ENCODE peak calls at places on chromosomes 3 and 15, in four cellular contexts. U, R, B and Q are unnamed samples.
A peak's percentile ranks its signal among the peaks of the same experiment; 100 is the strongest.

GRCh38 chr3:53812434-53812833 is 33.8 kb downstream of the CHDH start:
- DNase-seq in U (peak; percentile 15), R (no peak), B (no peak), Q (no peak)

GRCh38 chr3:8579101-8579500 is 65.5 kb downstream of the SSUH2 start:
- DNase-seq in U (no peak), R (no peak), B (no peak), Q (no peak)

GRCh38 chr3:49386056-49386756 is 25.6 kb downstream of the RHOA start:
- DNase-seq in U (no peak), R (no peak), B (no peak), Q (no peak)

GRCh38 chr3:128482175-128482856 is 10.7 kb downstream of the GATA2 start:
- DNase-seq in U (no peak), R (no peak), B (no peak), Q (no peak)

GRCh38 chr15:66269326-66270090 is 16.0 kb upstream of the MEGF11 start:
- DNase-seq in U (no peak), R (peak; percentile 40), B (no peak), Q (no peak)

GRCh38 chr3:184345678-184346144 is 8.3 kb downstream of the FAM131A start:
- DNase-seq in U (peak; percentile 82), R (peak; percentile 86), B (no peak), Q (peak; percentile 80)

GRCh38 chr3:108569336-108569735 is 19.9 kb downstream of the CIP2A start:
- DNase-seq in U (no peak), R (no peak), B (no peak), Q (no peak)

GRCh38 chr3:160951677-160952487 is 153.3 kb downstream of the B3GALNT1 start:
- DNase-seq in U (no peak), R (no peak), B (no peak), Q (no peak)

GRCh38 chr3:27568393-27568792 is 84.2 kb upstream of the SLC4A7 start:
- DNase-seq in U (peak; percentile 84), R (peak; percentile 57), B (peak; percentile 23), Q (no peak)

GRCh38 chr3:184816654-184817053 is 4.7 kb downstream of the VPS8 start:
- DNase-seq in U (no peak), R (no peak), B (no peak), Q (no peak)

GRCh38 chr3:110680365-110680909 is 391.2 kb upstream of the NECTIN3 start:
- DNase-seq in U (no peak), R (no peak), B (no peak), Q (no peak)

GRCh38 chr3:42746455-42747450 is 26.3 kb downstream of the CCDC13 start:
- DNase-seq in U (peak; percentile 84), R (no peak), B (no peak), Q (peak; percentile 33)

GRCh38 chr3:67154429-67154828 is 156.3 kb downstream of the KBTBD8 start:
- DNase-seq in U (no peak), R (no peak), B (no peak), Q (peak; percentile 44)

GRCh38 chr3:19232566-19232965 is 84.3 kb downstream of the KCNH8 start:
- DNase-seq in U (no peak), R (no peak), B (no peak), Q (no peak)

GRCh38 chr3:19231792-19232461 is 83.6 kb downstream of the KCNH8 start:
- DNase-seq in U (no peak), R (no peak), B (no peak), Q (no peak)

GRCh38 chr3:19226516-19226915 is 78.2 kb downstream of the KCNH8 start:
- DNase-seq in U (no peak), R (no peak), B (no peak), Q (no peak)

DNA sequence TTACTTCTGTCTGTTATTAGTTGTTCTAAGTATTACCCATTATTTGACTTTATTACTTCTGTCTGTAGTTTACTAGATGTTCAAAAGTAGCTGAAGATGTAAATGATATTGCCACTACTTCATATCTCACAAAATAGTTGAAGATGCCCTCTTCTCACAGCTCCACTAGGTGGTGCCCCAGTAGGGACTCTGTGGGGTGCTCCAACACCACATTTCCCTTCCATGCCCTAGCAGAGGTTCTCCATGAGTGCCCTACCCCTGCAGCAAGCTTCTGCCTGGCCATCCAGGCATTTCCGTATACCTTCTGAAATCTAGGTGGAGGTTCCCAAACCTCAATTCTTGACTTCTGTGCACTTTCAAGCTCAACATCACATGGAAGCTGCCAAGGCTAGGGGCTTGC is 80.8 kb downstream of the KCNH8 start:
- DNase-seq in U (no peak), R (no peak), B (no peak), Q (no peak)
- TF ChIP-seq CTCF in U (no peak), R (no peak), B (no peak), Q (no peak)

DNA sequence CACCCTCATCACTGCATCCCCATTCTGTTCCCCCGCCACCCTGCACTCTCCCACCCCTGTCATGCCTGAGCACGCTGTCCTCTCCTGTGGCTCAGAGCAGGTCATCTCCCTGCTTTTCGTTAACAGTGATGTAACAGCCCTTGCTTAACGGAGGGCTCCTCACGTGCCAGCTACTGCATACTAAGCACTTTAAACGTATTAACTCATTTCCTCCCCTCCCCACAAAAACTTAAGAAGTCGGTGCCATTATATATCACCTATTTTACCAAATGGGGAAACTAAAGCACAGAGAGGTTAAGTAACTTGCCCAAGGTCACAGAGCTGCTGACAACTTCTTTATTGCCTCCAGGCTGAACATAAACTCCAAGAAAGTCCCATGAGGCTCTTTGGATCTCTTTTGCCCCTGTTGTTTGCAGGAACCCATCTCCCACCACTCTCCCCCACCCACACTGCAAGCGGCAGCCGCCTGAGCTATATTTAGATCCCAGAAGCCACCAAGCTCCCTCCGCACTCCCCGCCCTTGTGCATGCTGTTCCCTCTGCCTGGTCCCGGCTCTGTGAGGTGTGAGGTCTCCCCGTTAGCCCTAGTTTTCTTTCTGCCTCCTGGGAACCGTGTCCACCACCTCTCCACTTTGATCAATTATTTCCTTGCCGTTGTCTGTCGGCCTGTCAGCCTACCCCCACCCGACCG is 752 bp upstream of the CSK start:
- DNase-seq in U (no peak), R (no peak), B (no peak), Q (peak; percentile 78)
- H3K4me1 ChIP-seq in U (peaks cover 31% of the 10 kb centered on the region), R (peaks cover 64% of the 10 kb centered on the region), B (peaks cover 47% of the 10 kb centered on the region), Q (peaks cover 87% of the 10 kb centered on the region)

GRCh38 chr3:69739204-69740102 is at the start of gene MITF:
- DNase-seq in U (peak; percentile 96), R (peak; percentile 89), B (peak; percentile 63), Q (peak; percentile 95)
- TF ChIP-seq CTCF in U (no peak), R (no peak), B (no peak), Q (no peak)

DNA sequence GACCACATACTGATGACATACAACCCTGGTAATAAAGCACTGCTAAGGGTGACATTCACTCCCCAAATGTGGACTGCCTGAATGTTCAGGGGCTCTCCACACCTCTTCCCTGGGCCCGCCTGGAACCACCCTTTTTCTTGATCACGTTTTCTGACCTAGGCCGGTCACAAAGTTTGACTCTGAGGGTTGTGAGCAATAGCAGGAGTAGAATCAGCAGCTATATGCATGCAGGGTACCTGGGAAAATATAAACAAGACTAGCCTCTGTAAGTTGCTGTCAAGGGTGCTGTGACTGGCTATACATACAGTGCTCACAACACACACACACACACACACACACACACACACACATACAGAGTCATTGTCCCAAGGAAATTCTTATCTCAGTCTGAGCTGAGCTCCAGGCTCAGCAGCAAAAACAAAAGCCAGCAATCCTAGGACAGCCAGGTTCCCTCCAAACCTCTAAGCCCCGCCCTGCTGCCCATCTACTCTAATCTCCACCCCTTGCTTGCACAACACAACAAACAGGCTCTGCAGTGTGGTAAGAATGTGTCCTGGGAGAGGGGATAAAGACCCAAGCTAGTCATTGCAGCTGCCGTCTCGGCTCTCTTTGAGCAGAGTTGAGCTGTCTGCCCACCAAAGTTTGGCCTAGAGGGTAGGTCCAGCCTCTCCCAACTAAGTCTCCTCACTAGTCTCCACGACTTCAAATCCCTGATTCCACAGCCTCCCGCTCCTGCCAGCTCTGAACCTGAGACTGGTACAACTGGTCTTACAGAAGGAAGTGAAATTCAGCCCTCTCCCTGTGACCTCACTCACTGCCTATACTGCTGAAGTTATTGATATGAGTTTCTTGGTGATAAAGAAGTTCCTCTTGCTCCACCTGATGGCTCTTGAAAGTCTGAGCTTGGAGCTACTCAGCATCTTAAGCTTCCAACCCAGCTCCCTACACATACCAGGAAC is 2.2 kb downstream of the BMF start:
- DNase-seq in U (peak; percentile 83), R (peak; percentile 85), B (no peak), Q (peak; percentile 86)
- H3K4me1 ChIP-seq in U (peaks cover 54% of the 10 kb centered on the region), R (peaks cover 67% of the 10 kb centered on the region), B (peaks cover 73% of the 10 kb centered on the region), Q (peaks cover 72% of the 10 kb centered on the region)

GRCh38 chr3:52233968-52234367 is 5.0 kb downstream of the TWF2 start:
- DNase-seq in U (peak; percentile 50), R (no peak), B (no peak), Q (no peak)

GRCh38 chr3:52231502-52232278 is 6.2 kb upstream of the TLR9 start:
- DNase-seq in U (no peak), R (peak; percentile 86), B (no peak), Q (peak; percentile 80)

GRCh38 chr3:52233108-52233591 is 5.8 kb downstream of the TWF2 start:
- DNase-seq in U (peak; percentile 53), R (no peak), B (no peak), Q (peak; percentile 29)

GRCh38 chr3:52230889-52231499 is 5.5 kb upstream of the TLR9 start:
- DNase-seq in U (no peak), R (no peak), B (no peak), Q (no peak)

GRCh38 chr3:52232279-52233107 is 6.5 kb downstream of the TWF2 start:
- DNase-seq in U (peak; percentile 37), R (no peak), B (no peak), Q (no peak)
- TF ChIP-seq CTCF in U (no peak), R (no peak), B (no peak), Q (no peak)

GRCh38 chr15:63507878-63508818 is 3.8 kb downstream of the USP3 start:
- DNase-seq in U (no peak), R (no peak), B (no peak), Q (no peak)

GRCh38 chr15:63512148-63512547 is 7.8 kb downstream of the USP3 start:
- DNase-seq in U (no peak), R (no peak), B (no peak), Q (no peak)

GRCh38 chr15:63510548-63510940 is 6.2 kb downstream of the USP3 start:
- DNase-seq in U (no peak), R (no peak), B (no peak), Q (no peak)

GRCh38 chr15:63509056-63509696 is 4.8 kb downstream of the USP3 start:
- DNase-seq in U (no peak), R (no peak), B (no peak), Q (no peak)

DNA sequence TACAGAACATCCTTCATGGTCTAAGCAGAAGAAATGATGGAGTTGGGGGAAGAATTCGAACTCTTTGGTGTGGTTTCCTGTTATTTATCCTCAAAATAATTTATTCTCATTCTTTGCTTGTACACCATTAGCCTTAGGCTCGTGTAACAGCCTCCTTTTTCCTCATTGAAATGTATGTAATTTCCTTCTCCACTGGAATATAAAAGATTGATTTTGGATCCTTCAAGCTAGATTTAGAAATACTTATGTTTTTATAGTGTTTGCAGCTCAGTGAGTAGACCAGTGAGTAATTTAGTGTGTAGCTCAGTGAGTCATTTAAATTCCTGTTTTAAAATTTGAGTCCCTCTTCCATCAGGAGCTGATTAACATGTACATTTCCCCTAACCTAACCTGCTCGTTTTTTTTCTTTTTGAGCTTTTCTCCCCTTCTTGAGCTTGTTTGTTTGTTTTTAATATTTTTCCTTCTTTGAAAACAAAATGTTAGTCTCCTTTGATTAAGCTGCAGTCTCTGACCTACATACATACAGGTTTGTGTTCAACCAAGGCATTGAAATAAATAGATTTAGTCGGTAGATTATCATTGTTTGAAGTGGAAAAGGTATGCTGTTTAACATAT is 5.6 kb downstream of the USP3 start:
- DNase-seq in U (no peak), R (no peak), B (no peak), Q (no peak)
- H3K4me1 ChIP-seq in U (peaks cover 17% of the 10 kb centered on the region), R (peaks cover 86% of the 10 kb centered on the region), B (peaks cover 60% of the 10 kb centered on the region), Q (peaks cover 36% of the 10 kb centered on the region)